ENCODE peak calls at places on chromosomes 1 and 21, in ten cellular contexts. A is psoas muscle; F is type B pancreatic cell; P is foreskin fibroblast; D is CD4-positive, alpha-beta T cell; S is AG04450; E is GM13977; O is MM.1S; C is mesothelial cell of epicardium; Z is neural crest cell. W is an unnamed sample.

GRCh38 chr1:60924964-60925798 is 157.2 kb upstream of the NFIA start:
- DNase-seq in C (peak; percentile 26), D (no peak), O (no peak), P (no peak), E (no peak), Z (no peak), A (no peak), F (no peak), S (no peak), W (no peak)

GRCh38 chr1:223761416-223761815 is 49.1 kb downstream of the CAPN2 start:
- DNase-seq in O (peak; percentile 2), D (no peak), S (no peak), Z (no peak), A (no peak), E (no peak), P (no peak), F (no peak), C (no peak), W (no peak)

GRCh38 chr1:206782448-206782847 is 10.2 kb upstream of the IL10 start:
- DNase-seq in O (peak; percentile 76), F (no peak), S (no peak), P (no peak), E (peak; percentile 31), A (no peak), D (no peak), C (no peak), Z (no peak), W (peak; percentile 38)

GRCh38 chr1:171801395-171801990 is 20.0 kb downstream of the METTL13 start:
- DNase-seq in D (no peak), Z (peak; percentile 20), P (no peak), S (no peak), F (no peak), A (no peak), E (no peak), O (peak; percentile 41), C (no peak), W (peak; percentile 49)

GRCh38 chr1:47755368-47755990 is 241.7 kb downstream of the TRABD2B start:
- DNase-seq in P (no peak), F (peak; percentile 69), O (peak; percentile 58), D (peak; percentile 21), S (no peak), E (peak; percentile 61), A (no peak), C (no peak), Z (peak; percentile 16), W (peak; percentile 64)

GRCh38 chr21:33541105-33541711 is 709 bp downstream of the GART start:
- DNase-seq in O (peak; percentile 62), C (no peak), F (no peak), D (no peak), S (no peak), E (peak; percentile 24), Z (no peak), A (peak; percentile 13), P (peak; percentile 3), W (peak; percentile 15)

GRCh38 chr1:90434460-90434859 is 282.6 kb downstream of the BARHL2 start:
- DNase-seq in S (no peak), D (no peak), C (no peak), P (no peak), Z (no peak), A (no peak), F (no peak), O (no peak), E (no peak), W (no peak)

GRCh38 chr1:60581455-60582220 is 500.7 kb upstream of the NFIA start:
- DNase-seq in P (no peak), C (no peak), D (no peak), S (no peak), A (no peak), F (no peak), O (no peak), Z (no peak), E (no peak), W (no peak)

GRCh38 chr1:80656011-80656627 is 1144.6 kb upstream of the ADGRL2 start:
- DNase-seq in A (no peak), E (peak; percentile 11), S (no peak), F (no peak), P (no peak), D (no peak), Z (no peak), C (no peak), O (no peak), W (no peak)

GRCh38 chr1:11198257-11198656 is 9.1 kb downstream of the ANGPTL7 start:
- DNase-seq in E (no peak), C (no peak), Z (no peak), S (no peak), O (no peak), F (no peak), P (no peak), D (no peak), A (no peak), W (no peak)

GRCh38 chr1:227893696-227894305 is 53.9 kb downstream of the WNT9A start:
- DNase-seq in E (no peak), P (no peak), Z (no peak), S (no peak), F (no peak), C (peak; percentile 17), A (no peak), O (no peak), D (no peak), W (no peak)

GRCh38 chr1:189782280-189782679 is 695.4 kb downstream of the BRINP3 start:
- DNase-seq in D (no peak), P (no peak), C (no peak), S (no peak), O (no peak), E (no peak), Z (no peak), F (no peak), A (no peak), W (no peak)

GRCh38 chr21:29078884-29079765 is 5.7 kb upstream of the CCT8 start:
- DNase-seq in C (no peak), F (no peak), P (no peak), S (no peak), D (peak; percentile 5), Z (no peak), A (no peak), O (peak; percentile 71), E (no peak), W (no peak)

GRCh38 chr1:231192620-231193163 is 30.8 kb downstream of the TRIM67 start:
- DNase-seq in O (no peak), E (no peak), S (no peak), C (no peak), Z (no peak), A (no peak), F (no peak), D (no peak), P (no peak), W (no peak)

DNA sequence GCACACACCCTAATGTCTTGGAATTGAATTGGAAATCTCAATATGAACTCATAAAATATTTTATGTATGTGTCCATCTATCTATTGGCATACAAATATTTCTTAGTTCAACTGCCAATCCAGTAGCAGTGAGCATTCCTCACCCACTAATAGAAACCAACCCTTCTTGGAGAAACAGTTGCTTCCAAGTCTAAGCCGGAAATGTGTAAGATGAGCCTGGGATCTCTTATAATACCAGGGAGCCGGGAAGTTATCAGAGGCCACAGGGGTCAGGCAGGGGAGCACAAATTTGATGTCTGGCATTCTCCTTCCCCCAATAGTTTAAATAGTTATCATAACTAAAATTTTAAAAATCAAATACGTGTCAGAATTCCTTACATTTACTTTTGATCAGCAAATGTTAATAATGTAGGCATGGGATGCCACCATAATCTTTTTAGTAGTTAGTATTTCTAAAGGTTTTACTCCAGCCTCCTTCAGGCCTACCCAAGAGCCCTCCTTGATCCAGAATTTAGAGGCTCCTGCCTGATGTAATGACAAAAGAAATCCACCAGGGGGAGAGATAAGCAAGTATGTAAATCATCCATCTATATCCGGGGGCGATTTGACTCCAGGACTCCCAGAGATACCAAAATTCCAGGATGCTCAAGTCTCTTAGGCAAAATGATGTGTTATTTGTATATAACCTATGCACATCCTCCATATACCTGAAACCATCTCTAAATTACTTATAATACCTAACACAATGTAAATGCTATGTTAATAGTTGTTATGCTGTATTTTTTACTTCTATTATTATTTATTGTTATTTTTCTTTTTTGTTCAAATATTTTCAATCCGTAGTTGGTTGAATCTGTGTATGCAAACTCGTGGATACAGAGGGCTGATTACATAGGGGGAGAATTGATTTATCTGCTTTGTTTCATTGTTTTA is 218.7 kb upstream of the COA6 start:
- DNase-seq in C (no peak), Z (peak; percentile 14), P (peak; percentile 25), D (no peak), E (peak; percentile 50), S (peak; percentile 48), O (peak; percentile 76), F (no peak), A (no peak), W (peak; percentile 47)
- TF ChIP-seq CTCF in C (peak; percentile 83), Z (peak; percentile 83), P (peak; percentile 72), D (peak; percentile 91), E (peak; percentile 65), S (peak; percentile 77), O (peak; percentile 92), F (peak; percentile 82), A (peak; percentile 81), W (peak; percentile 38)

DNA sequence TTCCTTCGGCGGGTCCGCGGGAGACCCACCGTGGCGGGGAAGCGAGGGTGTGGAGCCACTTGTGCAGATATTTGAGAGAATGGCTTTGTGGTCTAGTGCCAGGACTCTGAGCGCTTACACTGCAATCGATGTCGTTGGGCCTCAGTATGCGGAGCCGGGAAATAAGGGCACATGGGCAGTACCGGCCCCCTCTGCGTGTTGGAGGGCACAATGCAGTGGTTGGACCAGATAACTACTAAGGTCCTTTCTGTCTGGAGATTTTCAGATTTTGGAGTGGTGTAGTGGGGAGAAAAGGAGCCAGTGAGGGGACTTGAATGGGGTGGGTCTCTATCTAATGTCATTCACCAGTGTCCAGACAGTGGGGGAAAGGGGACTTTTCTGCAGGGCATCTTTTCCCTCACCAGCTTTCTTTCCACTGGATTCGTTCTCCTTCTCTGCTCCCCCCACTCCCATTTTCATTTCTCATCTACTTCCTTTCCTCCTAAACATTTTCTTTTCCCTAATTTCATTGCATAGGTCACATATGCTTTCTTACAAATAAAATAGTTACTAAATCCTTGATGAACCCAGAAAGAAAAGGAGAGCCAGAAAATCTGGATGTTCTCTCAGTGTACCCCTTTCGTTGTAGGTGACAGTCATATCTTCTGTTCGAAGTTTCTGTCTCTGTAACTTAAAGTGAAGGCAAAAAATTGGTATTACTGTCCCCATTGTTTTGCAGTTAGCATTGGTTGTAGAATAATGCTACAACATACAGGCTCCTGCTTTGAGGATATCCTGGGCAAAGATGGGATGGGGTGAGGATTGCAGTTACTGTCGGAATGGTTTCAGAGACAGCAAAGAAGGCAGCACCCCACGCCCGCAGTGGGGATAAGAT is 1.4 kb downstream of the ATF3 start:
- DNase-seq in O (no peak), D (no peak), P (no peak), E (no peak), S (no peak), F (no peak), A (no peak), C (no peak), Z (no peak), W (no peak)
- TF ChIP-seq CTCF in O (no peak), D (peak; percentile 4), P (no peak), E (no peak), S (no peak), F (no peak), A (no peak), C (no peak), Z (no peak), W (no peak)

GRCh38 chr1:3415260-3415952 is 39.1 kb upstream of the ARHGEF16 start:
- DNase-seq in Z (no peak), S (no peak), D (no peak), F (no peak), C (no peak), E (no peak), O (no peak), P (no peak), A (peak; percentile 38), W (no peak)
- TF ChIP-seq CTCF in Z (no peak), S (no peak), D (no peak), F (no peak), C (no peak), E (no peak), O (no peak), P (no peak), A (no peak), W (no peak)

GRCh38 chr1:3649342-3650247 is at the start of gene WRAP73:
- DNase-seq in E (peak; percentile 98), Z (peak; percentile 77), P (peak; percentile 88), F (no peak), O (peak; percentile 97), C (peak; percentile 75), D (peak; percentile 82), S (peak; percentile 75), A (peak; percentile 91), W (peak; percentile 98)
- TF ChIP-seq CTCF in E (peak; percentile 46), Z (peak; percentile 31), P (peak; percentile 6), F (peak; percentile 22), O (peak; percentile 33), C (no peak), D (no peak), S (peak; percentile 36), A (peak; percentile 9), W (peak; percentile 26)